ENCODE peak calls at places on chromosomes 2 and 18, in four cellular contexts. I is hepatocyte, S is RWPE1, N is right atrium auricular region. G is an unnamed sample.

GRCh38 chr2:73069855-73070650 is 1.5 kb downstream of the SFXN5 start:
- DNase-seq in I (peak; percentile 15), S (no peak), N (no peak), G (no peak)

GRCh38 chr18:623760-624620 is 27.2 kb downstream of the CLUL1 start:
- DNase-seq in I (peak; percentile 86), S (peak; percentile 51), N (no peak), G (peak; percentile 78)

GRCh38 chr18:28159055-28159454 is 17.9 kb downstream of the CDH2 start:
- DNase-seq in I (no peak), S (no peak), N (no peak), G (no peak)

GRCh38 chr2:133605031-133605773 is 36.9 kb upstream of the NCKAP5 start:
- DNase-seq in I (no peak), S (no peak), N (no peak), G (no peak)

GRCh38 chr18:31185551-31185950 is 22.9 kb upstream of the DSC1 start:
- DNase-seq in I (no peak), S (no peak), N (no peak), G (no peak)

GRCh38 chr2:84970266-84970955 is 550 bp upstream of the KCMF1 start:
- DNase-seq in I (peak; percentile 84), S (peak; percentile 58), N (peak; percentile 71), G (peak; percentile 77)

GRCh38 chr2:120702061-120702460 is 33.6 kb upstream of the GLI2 start:
- DNase-seq in I (no peak), S (no peak), N (no peak), G (no peak)

GRCh38 chr2:4221845-4222244 is 518.5 kb downstream of the DCDC2C start:
- DNase-seq in I (no peak), S (no peak), N (no peak), G (no peak)

GRCh38 chr2:21836261-21836660 is 712.5 kb downstream of the TDRD15 start:
- DNase-seq in I (peak; percentile 10), S (no peak), N (no peak), G (no peak)

GRCh38 chr2:178306351-178307073 is 112.2 kb downstream of the OSBPL6 start:
- DNase-seq in I (peak; percentile 69), S (peak; percentile 28), N (no peak), G (peak; percentile 62)

GRCh38 chr2:157304811-157305712 is 20.6 kb downstream of the ERMN start:
- DNase-seq in I (no peak), S (no peak), N (no peak), G (no peak)

GRCh38 chr2:200308421-200309295 is 2.2 kb downstream of the SPATS2L start:
- DNase-seq in I (peak; percentile 33), S (no peak), N (no peak), G (peak; percentile 21)

GRCh38 chr2:173881466-173881865 is 83.7 kb downstream of the SP3 start:
- DNase-seq in I (peak; percentile 14), S (no peak), N (no peak), G (peak; percentile 9)

GRCh38 chr2:231134910-231135650 is 10.2 kb upstream of the HTR2B start:
- DNase-seq in I (no peak), S (no peak), N (no peak), G (no peak)

GRCh38 chr2:15315411-15315810 is 245.7 kb downstream of the NBAS start:
- DNase-seq in I (no peak), S (no peak), N (no peak), G (no peak)

GRCh38 chr2:218839430-218839829 is 7.8 kb upstream of the PRKAG3 start:
- DNase-seq in I (no peak), S (no peak), N (no peak), G (peak; percentile 89)

GRCh38 chr2:196277002-196277401 is 105.6 kb upstream of the STK17B start:
- DNase-seq in I (peak; percentile 22), S (peak; percentile 36), N (no peak), G (no peak)

GRCh38 chr2:39164089-39164488 is 43.2 kb upstream of the SOS1 start:
- DNase-seq in I (no peak), S (no peak), N (no peak), G (no peak)

GRCh38 chr2:190746971-190747761 is 98.3 kb downstream of the NAB1 start:
- DNase-seq in I (no peak), S (no peak), N (no peak), G (peak; percentile 67)

GRCh38 chr2:191836471-191836852 is 10.4 kb downstream of the CAVIN2 start:
- DNase-seq in I (no peak), S (no peak), N (no peak), G (no peak)
- H3K27ac ChIP-seq in I (no peak overlapping the region), S (no peak overlapping the region), N (peak overlapping the region; percentile 79), G (peak overlapping the region; percentile 78)

GRCh38 chr2:95316466-95317122 is 19.4 kb downstream of the KCNIP3 start:
- DNase-seq in I (no peak), S (no peak), N (no peak), G (peak; percentile 74)
- H3K27ac ChIP-seq in I (no peak overlapping the region), S (peak overlapping the region; percentile 57), N (no peak overlapping the region), G (no peak overlapping the region)

GRCh38 chr2:168470188-168470879 is 14.3 kb downstream of the CERS6 start:
- DNase-seq in I (no peak), S (no peak), N (no peak), G (no peak)
- H3K27ac ChIP-seq in I (peak overlapping the region; percentile 41), S (no peak overlapping the region), N (no peak overlapping the region), G (peak overlapping the region; percentile 89)

GRCh38 chr2:19472579-19472978 is 114.2 kb upstream of the OSR1 start:
- DNase-seq in I (no peak), S (no peak), N (no peak), G (no peak)

GRCh38 chr2:19473415-19473814 is 115.0 kb upstream of the OSR1 start:
- DNase-seq in I (no peak), S (no peak), N (no peak), G (no peak)

GRCh38 chr2:19474128-19474527 is 115.7 kb upstream of the OSR1 start:
- DNase-seq in I (peak; percentile 28), S (no peak), N (no peak), G (peak; percentile 79)

GRCh38 chr2:19478441-19478840 is 120.0 kb upstream of the OSR1 start:
- DNase-seq in I (no peak), S (no peak), N (no peak), G (no peak)

DNA sequence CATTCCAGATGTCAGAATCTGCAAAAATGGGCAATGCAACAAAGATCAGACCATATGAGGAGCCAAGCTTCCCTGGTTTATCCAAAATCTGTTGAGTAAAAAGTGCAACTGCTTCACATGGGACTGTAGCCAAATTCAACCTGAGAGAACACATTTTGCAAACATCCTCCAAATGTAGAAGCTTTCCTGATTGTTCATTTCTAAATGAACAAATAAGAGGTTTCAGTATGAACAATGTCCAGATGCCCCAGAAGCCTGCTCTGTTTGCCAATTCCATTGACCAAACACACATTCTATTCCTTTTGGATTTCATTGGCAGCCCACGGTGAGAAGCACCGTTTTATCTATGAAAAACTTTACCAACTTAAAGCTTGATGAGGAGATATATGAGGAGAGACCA is 117.9 kb upstream of the OSR1 start:
- DNase-seq in I (no peak), S (no peak), N (no peak), G (no peak)
- H3K27ac ChIP-seq in I (no peak overlapping the region), S (no peak overlapping the region), N (no peak overlapping the region), G (no peak overlapping the region)

DNA sequence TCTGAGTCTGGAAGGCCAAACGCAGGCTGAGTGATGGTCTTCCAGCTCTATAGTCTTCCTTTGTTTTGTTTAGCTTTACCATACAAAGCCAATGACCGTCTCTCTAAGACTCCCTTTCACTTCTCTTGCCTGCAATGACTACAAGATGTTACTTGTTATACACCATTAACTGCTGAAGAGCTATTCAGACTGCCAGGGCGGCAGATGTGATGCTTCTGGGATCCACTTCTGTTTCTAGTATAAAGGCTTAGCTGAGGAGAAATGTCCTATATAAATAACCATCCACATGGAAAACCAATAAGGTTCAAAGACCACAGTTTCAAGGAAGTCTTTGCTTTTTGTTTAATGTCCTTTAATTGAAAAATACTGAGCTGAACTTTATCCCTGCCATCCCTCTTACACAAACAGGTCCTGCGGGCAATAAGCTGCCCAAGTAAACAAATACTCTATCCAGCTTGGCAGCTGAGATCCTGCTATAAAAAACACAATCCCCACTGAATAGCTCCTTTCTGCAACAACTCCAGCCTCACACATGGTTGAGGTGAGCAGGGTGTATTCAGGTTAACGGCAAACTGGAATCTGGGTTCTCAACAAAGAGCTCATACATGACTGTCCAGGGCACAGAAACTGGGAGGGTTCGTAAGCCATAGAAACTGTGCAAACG is 124.6 kb downstream of the VIT start:
- DNase-seq in I (no peak), S (no peak), N (no peak), G (no peak)
- H3K27ac ChIP-seq in I (no peak overlapping the region), S (no peak overlapping the region), N (no peak overlapping the region), G (no peak overlapping the region)